ENCODE peak calls at places on chromosomes 4 and X, in ten cellular contexts. F is iPS-NIHi11; O is aorta; L is fibroblast of gingiva; V is caudate nucleus; W is DMS 273 treated with DMSO at 0.1 percent for 48 hours; R is T follicular helper cell; J is PC-9; T is right atrium auricular region; Y is stimulated activated CD8-positive, alpha-beta memory T cell treated with anti-CD3 and anti-CD28 coated beads, Interleukin-15, amount 100 ng/mL, for 1 hour. K is an unnamed sample.

GRCh38 chrX:129772796-129773431 is 6.8 kb upstream of the SASH3 start:
- DNase-seq in F (no peak), O (no peak), L (no peak), V (no peak), W (no peak), R (no peak), J (no peak), T (peak), Y (no peak), K (no peak)

GRCh38 chr4:83890231-83890630 is 354.3 kb downstream of the GPAT3 start:
- DNase-seq in F (no peak), O (no peak), L (no peak), V (no peak), W (no peak), R (no peak), J (peak), T (no peak), Y (no peak), K (no peak)

GRCh38 chr4:165208322-165208652 is 926 bp downstream of the KLHL2 start:
- DNase-seq in F (no peak), O (no peak), L (no peak), V (no peak), W (no peak), R (no peak), J (no peak), T (no peak), Y (no peak), K (no peak)

GRCh38 chr4:158020175-158020574 is 152.7 kb downstream of the GASK1B start:
- DNase-seq in F (no peak), O (no peak), L (peak), V (no peak), W (no peak), R (no peak), J (no peak), T (no peak), Y (no peak), K (no peak)

GRCh38 chr4:77613267-77613666 is 7.6 kb downstream of the CXCL13 start:
- DNase-seq in F (no peak), O (no peak), L (no peak), V (no peak), W (no peak), R (no peak), J (no peak), T (no peak), Y (no peak), K (no peak)

GRCh38 chr4:78225236-78225635 is 168.1 kb downstream of the FRAS1 start:
- DNase-seq in F (no peak), O (no peak), L (no peak), V (no peak), W (no peak), R (no peak), J (no peak), T (no peak), Y (no peak), K (no peak)

GRCh38 chrX:10620121-10620699 is at the start of gene MID1:
- DNase-seq in F (peak), O (peak), L (peak), V (peak), W (peak), R (no peak), J (peak), T (peak), Y (no peak), K (peak)

GRCh38 chrX:31807165-31807564 is 735.3 kb upstream of the FTHL17 start:
- DNase-seq in F (no peak), O (no peak), L (no peak), V (no peak), W (no peak), R (no peak), J (no peak), T (no peak), Y (no peak), K (no peak)

GRCh38 chr4:89598602-89599001 is 238.4 kb downstream of the SNCA start:
- DNase-seq in F (no peak), O (no peak), L (peak), V (no peak), W (no peak), R (no peak), J (no peak), T (no peak), Y (no peak), K (no peak)

GRCh38 chr4:28391877-28392276 is 1531.2 kb downstream of the STIM2 start:
- DNase-seq in F (no peak), O (no peak), L (no peak), V (no peak), W (no peak), R (no peak), J (no peak), T (no peak), Y (no peak), K (no peak)

GRCh38 chrX:5870238-5870637 is 358.4 kb downstream of the NLGN4X start:
- DNase-seq in F (no peak), O (no peak), L (no peak), V (no peak), W (no peak), R (no peak), J (no peak), T (no peak), Y (no peak), K (no peak)

GRCh38 chrX:39574178-39574577 is 523.6 kb downstream of the BCOR start:
- DNase-seq in F (no peak), O (no peak), L (no peak), V (no peak), W (no peak), R (no peak), J (no peak), T (no peak), Y (no peak), K (no peak)

GRCh38 chr4:76752911-76753494 is 144.9 kb downstream of the SOWAHB start:
- DNase-seq in F (no peak), O (no peak), L (peak), V (no peak), W (peak), R (no peak), J (no peak), T (no peak), Y (no peak), K (no peak)

GRCh38 chrX:24294619-24295018 is 19.2 kb downstream of the SUPT20HL2 start:
- DNase-seq in F (no peak), O (no peak), L (no peak), V (no peak), W (no peak), R (no peak), J (no peak), T (no peak), Y (no peak), K (no peak)

GRCh38 chrX:81120936-81121351 is 80.8 kb downstream of the HMGN5 start:
- DNase-seq in F (peak), O (no peak), L (peak), V (peak), W (no peak), R (peak), J (no peak), T (no peak), Y (no peak), K (peak)

GRCh38 chr4:85722401-85722800 is 247.5 kb downstream of the ARHGAP24 start:
- DNase-seq in F (no peak), O (no peak), L (peak), V (no peak), W (no peak), R (no peak), J (no peak), T (no peak), Y (no peak), K (no peak)

GRCh38 chr4:47839259-47839658 is 1.4 kb upstream of the CORIN start:
- DNase-seq in F (no peak), O (no peak), L (peak), V (no peak), W (no peak), R (no peak), J (no peak), T (peak), Y (no peak), K (no peak)

GRCh38 chrX:88789825-88790224 is 42.8 kb downstream of the CPXCR1 start:
- DNase-seq in F (no peak), O (no peak), L (no peak), V (no peak), W (no peak), R (no peak), J (no peak), T (no peak), Y (no peak), K (no peak)

GRCh38 chrX:47145408-47146120 is 543 bp downstream of the RBM10 start:
- DNase-seq in F (no peak), O (no peak), L (no peak), V (no peak), W (no peak), R (no peak), J (no peak), T (no peak), Y (no peak), K (no peak)

GRCh38 chrX:16822723-16823122 is 36.5 kb downstream of the TXLNG start:
- DNase-seq in F (no peak), O (no peak), L (peak), V (no peak), W (no peak), R (no peak), J (no peak), T (no peak), Y (no peak), K (no peak)

GRCh38 chr4:13599159-13599558 is 28.4 kb downstream of the BOD1L1 start:
- DNase-seq in F (peak), O (no peak), L (no peak), V (no peak), W (no peak), R (no peak), J (no peak), T (no peak), Y (no peak), K (peak)

GRCh38 chrX:21847342-21847741 is 7.9 kb downstream of the MBTPS2 start:
- DNase-seq in F (no peak), O (no peak), L (no peak), V (no peak), W (peak), R (no peak), J (no peak), T (no peak), Y (no peak), K (no peak)

GRCh38 chr4:55397024-55397520 is 1.3 kb downstream of the TMEM165 start:
- DNase-seq in F (no peak), O (no peak), L (peak), V (no peak), W (no peak), R (no peak), J (no peak), T (no peak), Y (no peak), K (no peak)

GRCh38 chrX:12814434-12814833 is 23.2 kb downstream of the PRPS2 start:
- DNase-seq in F (peak), O (no peak), L (peak), V (no peak), W (peak), R (peak), J (peak), T (no peak), Y (peak), K (peak)

GRCh38 chr4:105496899-105497298 is 23.0 kb upstream of the PPA2 start:
- DNase-seq in F (peak), O (no peak), L (no peak), V (no peak), W (no peak), R (no peak), J (no peak), T (no peak), Y (no peak), K (no peak)

GRCh38 chrX:40112996-40113395 is 15.2 kb upstream of the BCOR start:
- DNase-seq in F (no peak), O (no peak), L (no peak), V (no peak), W (no peak), R (no peak), J (no peak), T (no peak), Y (no peak), K (no peak)

GRCh38 chrX:17547658-17548057 is 172.7 kb downstream of the NHS start:
- DNase-seq in F (no peak), O (peak), L (peak), V (no peak), W (no peak), R (no peak), J (peak), T (no peak), Y (no peak), K (no peak)

GRCh38 chr4:158769175-158769831 is 477 bp downstream of the FNIP2 start:
- DNase-seq in F (peak), O (peak), L (peak), V (peak), W (no peak), R (peak), J (no peak), T (peak), Y (no peak), K (peak)

GRCh38 chr4:40275065-40275464 is 60.1 kb upstream of the CHRNA9 start:
- DNase-seq in F (no peak), O (no peak), L (no peak), V (no peak), W (no peak), R (no peak), J (no peak), T (no peak), Y (no peak), K (no peak)

GRCh38 chrX:20116087-20116574 is 576 bp downstream of the MAP7D2 start:
- DNase-seq in F (peak), O (no peak), L (no peak), V (no peak), W (no peak), R (no peak), J (no peak), T (no peak), Y (no peak), K (no peak)

GRCh38 chr4:139655116-139655515 is 10.5 kb upstream of the MGST2 start:
- DNase-seq in F (no peak), O (no peak), L (peak), V (no peak), W (peak), R (no peak), J (peak), T (no peak), Y (no peak), K (no peak)

GRCh38 chrX:39850630-39851152 is 247.1 kb downstream of the BCOR start:
- DNase-seq in F (no peak), O (no peak), L (peak), V (no peak), W (peak), R (no peak), J (no peak), T (no peak), Y (no peak), K (no peak)

GRCh38 chr4:111943796-111944203 is 201.5 kb upstream of the FAM241A start:
- DNase-seq in F (peak), O (no peak), L (peak), V (no peak), W (no peak), R (no peak), J (no peak), T (peak), Y (no peak), K (peak)

GRCh38 chr4:182074842-182075241 is 168.4 kb upstream of the TENM3 start:
- DNase-seq in F (peak), O (no peak), L (peak), V (no peak), W (no peak), R (no peak), J (no peak), T (no peak), Y (no peak), K (no peak)

GRCh38 chrX:95884196-95884595 is 800.4 kb upstream of the DIAPH2 start:
- DNase-seq in F (no peak), O (no peak), L (peak), V (no peak), W (no peak), R (no peak), J (no peak), T (no peak), Y (no peak), K (no peak)

GRCh38 chr4:26330186-26330787 is 9.5 kb downstream of the RBPJ start:
- DNase-seq in F (peak), O (no peak), L (peak), V (no peak), W (peak), R (no peak), J (peak), T (no peak), Y (no peak), K (no peak)

GRCh38 chr4:113471141-113471860 is 290.2 kb downstream of the CAMK2D start:
- DNase-seq in F (no peak), O (no peak), L (no peak), V (no peak), W (no peak), R (no peak), J (no peak), T (no peak), Y (no peak), K (no peak)

GRCh38 chr4:150510176-150510875 is 71.6 kb upstream of the MAB21L2 start:
- DNase-seq in F (no peak), O (no peak), L (peak), V (no peak), W (no peak), R (no peak), J (no peak), T (no peak), Y (no peak), K (no peak)

GRCh38 chr4:98421106-98421505 is 159.9 kb downstream of the RAP1GDS1 start:
- DNase-seq in F (no peak), O (no peak), L (no peak), V (no peak), W (no peak), R (no peak), J (no peak), T (no peak), Y (no peak), K (no peak)

K was measured in NT2/D1.